ENCODE peak calls at places on chromosomes 11 and 22, in seven cellular contexts. One of them, this sample, is unnamed.

GRCh38 chr11:31643831-31644230 is 134.3 kb downstream of the ELP4 start:
- DNase-seq in trophoblast cell: no peak
- DNase-seq in mesenchymal stem cell: no peak
- DNase-seq in H9: no peak
- DNase-seq in mesendoderm: no peak
- DNase-seq in IMR-90: peak; percentile 67
- DNase-seq in H1: no peak
- DNase-seq in this sample: no peak

GRCh38 chr11:79482800-79483199 is 42.0 kb upstream of the TENM4 start:
- DNase-seq in H1: no peak
- DNase-seq in mesenchymal stem cell: no peak
- DNase-seq in trophoblast cell: no peak
- DNase-seq in IMR-90: no peak
- DNase-seq in H9: no peak
- DNase-seq in mesendoderm: no peak
- DNase-seq in this sample: no peak

GRCh38 chr11:116927163-116927772 is 89.8 kb upstream of the APOA1 start:
- DNase-seq in H9: no peak
- DNase-seq in mesendoderm: no peak
- DNase-seq in IMR-90: no peak
- DNase-seq in trophoblast cell: peak; percentile 66
- DNase-seq in mesenchymal stem cell: peak; percentile 16
- DNase-seq in H1: no peak
- DNase-seq in this sample: no peak

GRCh38 chr11:125404136-125404810 is 91.8 kb downstream of the FEZ1 start:
- DNase-seq in H9: peak; percentile 71
- DNase-seq in H1: no peak
- DNase-seq in mesenchymal stem cell: peak; percentile 50
- DNase-seq in IMR-90: no peak
- DNase-seq in trophoblast cell: no peak
- DNase-seq in mesendoderm: peak; percentile 86
- DNase-seq in this sample: peak; percentile 60

GRCh38 chr11:120842195-120842594 is 181.7 kb upstream of the TBCEL start:
- DNase-seq in trophoblast cell: no peak
- DNase-seq in H9: no peak
- DNase-seq in IMR-90: no peak
- DNase-seq in mesendoderm: no peak
- DNase-seq in mesenchymal stem cell: no peak
- DNase-seq in H1: no peak
- DNase-seq in this sample: no peak

GRCh38 chr11:689630-690029 is 5.4 kb downstream of the DEAF1 start:
- DNase-seq in H9: no peak
- DNase-seq in IMR-90: no peak
- DNase-seq in trophoblast cell: no peak
- DNase-seq in mesenchymal stem cell: no peak
- DNase-seq in H1: no peak
- DNase-seq in mesendoderm: no peak
- DNase-seq in this sample: no peak

GRCh38 chr22:20524004-20524481 is 16.6 kb downstream of the MED15 start:
- DNase-seq in trophoblast cell: no peak
- DNase-seq in mesenchymal stem cell: peak; percentile 57
- DNase-seq in H1: no peak
- DNase-seq in H9: no peak
- DNase-seq in IMR-90: peak; percentile 65
- DNase-seq in mesendoderm: no peak
- DNase-seq in this sample: no peak

GRCh38 chr11:133821776-133822175 is 23.5 kb downstream of the SPATA19 start:
- DNase-seq in H1: peak; percentile 66
- DNase-seq in mesenchymal stem cell: no peak
- DNase-seq in H9: peak; percentile 85
- DNase-seq in IMR-90: no peak
- DNase-seq in mesendoderm: peak; percentile 90
- DNase-seq in trophoblast cell: peak; percentile 73
- DNase-seq in this sample: peak; percentile 72

GRCh38 chr11:18548001-18548400 is 21.3 kb upstream of the TSG101 start:
- DNase-seq in trophoblast cell: no peak
- DNase-seq in mesenchymal stem cell: no peak
- DNase-seq in H9: no peak
- DNase-seq in mesendoderm: no peak
- DNase-seq in H1: no peak
- DNase-seq in IMR-90: no peak
- DNase-seq in this sample: no peak

GRCh38 chr11:13679768-13680167 is 11.3 kb downstream of the FAR1 start:
- DNase-seq in IMR-90: no peak
- DNase-seq in H9: no peak
- DNase-seq in H1: no peak
- DNase-seq in mesendoderm: no peak
- DNase-seq in mesenchymal stem cell: no peak
- DNase-seq in trophoblast cell: no peak
- DNase-seq in this sample: no peak

GRCh38 chr11:47716692-47717091 is 1.5 kb upstream of the AGBL2 start:
- DNase-seq in mesenchymal stem cell: no peak
- DNase-seq in H1: no peak
- DNase-seq in mesendoderm: no peak
- DNase-seq in H9: no peak
- DNase-seq in trophoblast cell: no peak
- DNase-seq in IMR-90: no peak
- DNase-seq in this sample: no peak

GRCh38 chr11:61138940-61139339 is 22.3 kb downstream of the VPS37C start:
- DNase-seq in mesenchymal stem cell: peak; percentile 70
- DNase-seq in H9: no peak
- DNase-seq in IMR-90: peak; percentile 76
- DNase-seq in H1: no peak
- DNase-seq in mesendoderm: no peak
- DNase-seq in trophoblast cell: no peak
- DNase-seq in this sample: no peak

GRCh38 chr11:132895340-132895739 is 637.0 kb downstream of the OPCML start:
- DNase-seq in H1: no peak
- DNase-seq in H9: no peak
- DNase-seq in mesendoderm: no peak
- DNase-seq in trophoblast cell: no peak
- DNase-seq in mesenchymal stem cell: no peak
- DNase-seq in IMR-90: peak; percentile 96
- DNase-seq in this sample: no peak

GRCh38 chr11:67633758-67634365 is 4.1 kb upstream of the NUDT8 start:
- DNase-seq in mesenchymal stem cell: no peak
- DNase-seq in H9: peak; percentile 36
- DNase-seq in trophoblast cell: no peak
- DNase-seq in mesendoderm: no peak
- DNase-seq in H1: no peak
- DNase-seq in IMR-90: no peak
- DNase-seq in this sample: no peak

GRCh38 chr11:103903621-103904323 is 132.7 kb upstream of the DDI1 start:
- DNase-seq in trophoblast cell: no peak
- DNase-seq in H1: no peak
- DNase-seq in IMR-90: no peak
- DNase-seq in mesenchymal stem cell: no peak
- DNase-seq in mesendoderm: no peak
- DNase-seq in H9: no peak
- DNase-seq in this sample: no peak

GRCh38 chr11:18785416-18785815 is 6.2 kb downstream of the PTPN5 start:
- DNase-seq in mesendoderm: no peak
- DNase-seq in H1: no peak
- DNase-seq in IMR-90: no peak
- DNase-seq in trophoblast cell: no peak
- DNase-seq in mesenchymal stem cell: no peak
- DNase-seq in H9: no peak
- DNase-seq in this sample: no peak

GRCh38 chr11:13064593-13064992 is 55.5 kb downstream of the RASSF10 start:
- DNase-seq in H9: no peak
- DNase-seq in mesendoderm: no peak
- DNase-seq in H1: no peak
- DNase-seq in mesenchymal stem cell: no peak
- DNase-seq in trophoblast cell: no peak
- DNase-seq in IMR-90: no peak
- DNase-seq in this sample: no peak

GRCh38 chr11:88266919-88267318 is 70.6 kb downstream of the CTSC start:
- DNase-seq in H9: no peak
- DNase-seq in H1: no peak
- DNase-seq in mesenchymal stem cell: no peak
- DNase-seq in trophoblast cell: no peak
- DNase-seq in mesendoderm: no peak
- DNase-seq in IMR-90: no peak
- DNase-seq in this sample: no peak

GRCh38 chr11:119375629-119376196 is 5.8 kb downstream of the USP2 start:
- DNase-seq in H1: no peak
- DNase-seq in trophoblast cell: no peak
- DNase-seq in IMR-90: peak; percentile 86
- DNase-seq in mesendoderm: peak; percentile 68
- DNase-seq in H9: peak; percentile 47
- DNase-seq in mesenchymal stem cell: peak; percentile 40
- DNase-seq in this sample: no peak

GRCh38 chr22:46970411-46971123 is 208.1 kb downstream of the TBC1D22A start:
- DNase-seq in mesendoderm: no peak
- DNase-seq in IMR-90: no peak
- DNase-seq in trophoblast cell: no peak
- DNase-seq in mesenchymal stem cell: no peak
- DNase-seq in H9: no peak
- DNase-seq in H1: no peak
- DNase-seq in this sample: no peak

GRCh38 chr11:65932558-65932919 is 12.7 kb upstream of the TSGA10IP start:
- DNase-seq in IMR-90: no peak
- DNase-seq in mesenchymal stem cell: no peak
- DNase-seq in trophoblast cell: peak; percentile 41
- DNase-seq in mesendoderm: peak; percentile 60
- DNase-seq in H1: no peak
- DNase-seq in H9: peak; percentile 61
- DNase-seq in this sample: no peak

GRCh38 chr11:71298761-71299181 is 46.4 kb upstream of the SHANK2 start:
- DNase-seq in mesendoderm: no peak
- DNase-seq in IMR-90: no peak
- DNase-seq in mesenchymal stem cell: no peak
- DNase-seq in trophoblast cell: no peak
- DNase-seq in H1: no peak
- DNase-seq in H9: peak; percentile 18
- DNase-seq in this sample: no peak

GRCh38 chr11:10930961-10931760 is 73.3 kb upstream of the ZBED5 start:
- DNase-seq in mesenchymal stem cell: peak; percentile 86
- DNase-seq in H9: peak; percentile 68
- DNase-seq in mesendoderm: peak; percentile 85
- DNase-seq in H1: no peak
- DNase-seq in trophoblast cell: peak; percentile 89
- DNase-seq in IMR-90: peak; percentile 76
- DNase-seq in this sample: peak; percentile 67

GRCh38 chr11:14643697-14644395 is at the start of gene PDE3B:
- DNase-seq in trophoblast cell: peak; percentile 65
- DNase-seq in mesenchymal stem cell: peak; percentile 61
- DNase-seq in H9: peak; percentile 90
- DNase-seq in H1: no peak
- DNase-seq in mesendoderm: peak; percentile 96
- DNase-seq in IMR-90: peak; percentile 27
- DNase-seq in this sample: peak; percentile 72

GRCh38 chr22:19874307-19875060 is 19.8 kb upstream of the GNB1L start:
- DNase-seq in mesenchymal stem cell: no peak
- DNase-seq in mesendoderm: no peak
- DNase-seq in trophoblast cell: no peak
- DNase-seq in IMR-90: no peak
- DNase-seq in H1: no peak
- DNase-seq in H9: peak; percentile 35
- DNase-seq in this sample: peak; percentile 64

GRCh38 chr11:65781152-65781961 is 581 bp upstream of the AP5B1 start:
- DNase-seq in trophoblast cell: peak; percentile 99
- DNase-seq in mesendoderm: peak; percentile 67
- DNase-seq in mesenchymal stem cell: no peak
- DNase-seq in H1: no peak
- DNase-seq in H9: peak; percentile 70
- DNase-seq in IMR-90: no peak
- DNase-seq in this sample: peak; percentile 63

GRCh38 chr11:27059431-27059830 is 18.8 kb downstream of the BBOX1 start:
- DNase-seq in H1: no peak
- DNase-seq in trophoblast cell: peak; percentile 79
- DNase-seq in mesenchymal stem cell: no peak
- DNase-seq in IMR-90: no peak
- DNase-seq in mesendoderm: no peak
- DNase-seq in H9: no peak
- DNase-seq in this sample: no peak
- H2BK120ac ChIP-seq in H1: no peak overlapping the region
- H2BK120ac ChIP-seq in trophoblast cell: no peak overlapping the region
- H2BK120ac ChIP-seq in mesenchymal stem cell: no peak overlapping the region
- H2BK120ac ChIP-seq in IMR-90: no peak overlapping the region
- H2BK120ac ChIP-seq in mesendoderm: no peak overlapping the region
- H2BK120ac ChIP-seq in H9: no peak overlapping the region
- H2BK120ac ChIP-seq in this sample: no peak overlapping the region

GRCh38 chr11:3158131-3158591 is 6.9 kb downstream of the OSBPL5 start:
- DNase-seq in H1: no peak
- DNase-seq in IMR-90: no peak
- DNase-seq in trophoblast cell: no peak
- DNase-seq in H9: no peak
- DNase-seq in mesenchymal stem cell: no peak
- DNase-seq in mesendoderm: no peak
- DNase-seq in this sample: no peak

GRCh38 chr11:3155691-3156258 is 9.3 kb downstream of the OSBPL5 start:
- DNase-seq in mesendoderm: no peak
- DNase-seq in H1: no peak
- DNase-seq in IMR-90: no peak
- DNase-seq in mesenchymal stem cell: no peak
- DNase-seq in H9: no peak
- DNase-seq in trophoblast cell: no peak
- DNase-seq in this sample: no peak

GRCh38 chr11:3157381-3158130 is 7.6 kb downstream of the OSBPL5 start:
- DNase-seq in mesendoderm: no peak
- DNase-seq in mesenchymal stem cell: no peak
- DNase-seq in H1: no peak
- DNase-seq in H9: no peak
- DNase-seq in trophoblast cell: no peak
- DNase-seq in IMR-90: no peak
- DNase-seq in this sample: no peak

GRCh38 chr11:3156282-3156660 is 8.8 kb downstream of the OSBPL5 start:
- DNase-seq in H1: no peak
- DNase-seq in mesenchymal stem cell: no peak
- DNase-seq in IMR-90: no peak
- DNase-seq in H9: no peak
- DNase-seq in trophoblast cell: no peak
- DNase-seq in mesendoderm: no peak
- DNase-seq in this sample: no peak

GRCh38 chr11:3156661-3157311 is 8.3 kb downstream of the OSBPL5 start:
- DNase-seq in H9: no peak
- DNase-seq in IMR-90: no peak
- DNase-seq in mesendoderm: no peak
- DNase-seq in mesenchymal stem cell: no peak
- DNase-seq in trophoblast cell: no peak
- DNase-seq in H1: no peak
- DNase-seq in this sample: no peak
- H2BK120ac ChIP-seq in H9: no peak overlapping the region
- H2BK120ac ChIP-seq in IMR-90: no peak overlapping the region
- H2BK120ac ChIP-seq in mesendoderm: no peak overlapping the region
- H2BK120ac ChIP-seq in mesenchymal stem cell: no peak overlapping the region
- H2BK120ac ChIP-seq in trophoblast cell: no peak overlapping the region
- H2BK120ac ChIP-seq in H1: no peak overlapping the region
- H2BK120ac ChIP-seq in this sample: no peak overlapping the region

GRCh38 chr22:26357813-26358212 is 71.2 kb upstream of the ASPHD2 start:
- DNase-seq in mesendoderm: no peak
- DNase-seq in mesenchymal stem cell: no peak
- DNase-seq in trophoblast cell: no peak
- DNase-seq in IMR-90: no peak
- DNase-seq in H9: no peak
- DNase-seq in H1: no peak
- DNase-seq in this sample: no peak
- H2BK120ac ChIP-seq in mesendoderm: peak overlapping the region; percentile 34
- H2BK120ac ChIP-seq in mesenchymal stem cell: no peak overlapping the region
- H2BK120ac ChIP-seq in trophoblast cell: no peak overlapping the region
- H2BK120ac ChIP-seq in IMR-90: no peak overlapping the region
- H2BK120ac ChIP-seq in H9: no peak overlapping the region
- H2BK120ac ChIP-seq in H1: no peak overlapping the region
- H2BK120ac ChIP-seq in this sample: no peak overlapping the region

GRCh38 chr11:28835317-28835716 is 727.1 kb downstream of the METTL15 start:
- DNase-seq in mesendoderm: no peak
- DNase-seq in mesenchymal stem cell: no peak
- DNase-seq in H1: no peak
- DNase-seq in H9: no peak
- DNase-seq in IMR-90: no peak
- DNase-seq in trophoblast cell: no peak
- DNase-seq in this sample: no peak
- H2BK120ac ChIP-seq in mesendoderm: no peak overlapping the region
- H2BK120ac ChIP-seq in mesenchymal stem cell: no peak overlapping the region
- H2BK120ac ChIP-seq in H1: no peak overlapping the region
- H2BK120ac ChIP-seq in H9: no peak overlapping the region
- H2BK120ac ChIP-seq in IMR-90: peak overlapping the region; percentile 99
- H2BK120ac ChIP-seq in trophoblast cell: no peak overlapping the region
- H2BK120ac ChIP-seq in this sample: no peak overlapping the region